ENCODE peak calls at places on chromosome 9, in eight cellular contexts. One of them, this sample, is unnamed.

GRCh38 chr9:95018099-95018927 is 291.8 kb downstream of the AOPEP start:
- DNase-seq in fibroblast of villous mesenchyme: peak
- DNase-seq in HepG2: peak
- DNase-seq in lung: no peak
- DNase-seq in type B pancreatic cell: no peak
- DNase-seq in kidney epithelial cell: peak
- DNase-seq in CD8-positive, alpha-beta T cell: no peak
- DNase-seq in fibroblast of the aortic adventitia: peak
- DNase-seq in this sample: peak

GRCh38 chr9:109426621-109427402 is 71.3 kb downstream of the PTPN3 start:
- DNase-seq in fibroblast of villous mesenchyme: no peak
- DNase-seq in HepG2: no peak
- DNase-seq in lung: no peak
- DNase-seq in type B pancreatic cell: no peak
- DNase-seq in kidney epithelial cell: no peak
- DNase-seq in CD8-positive, alpha-beta T cell: no peak
- DNase-seq in fibroblast of the aortic adventitia: no peak
- DNase-seq in this sample: no peak

GRCh38 chr9:128057724-128058409 is 9.3 kb downstream of the NAIF1 start:
- DNase-seq in fibroblast of villous mesenchyme: no peak
- DNase-seq in HepG2: peak
- DNase-seq in lung: no peak
- DNase-seq in type B pancreatic cell: no peak
- DNase-seq in kidney epithelial cell: no peak
- DNase-seq in CD8-positive, alpha-beta T cell: no peak
- DNase-seq in fibroblast of the aortic adventitia: no peak
- DNase-seq in this sample: no peak

GRCh38 chr9:122346478-122347347 is 24.1 kb upstream of the PTGS1 start:
- DNase-seq in fibroblast of villous mesenchyme: no peak
- DNase-seq in HepG2: peak
- DNase-seq in lung: peak
- DNase-seq in type B pancreatic cell: no peak
- DNase-seq in kidney epithelial cell: no peak
- DNase-seq in CD8-positive, alpha-beta T cell: no peak
- DNase-seq in fibroblast of the aortic adventitia: no peak
- DNase-seq in this sample: no peak

GRCh38 chr9:107177243-107177839 is 105.7 kb upstream of the RAD23B start:
- DNase-seq in fibroblast of villous mesenchyme: no peak
- DNase-seq in HepG2: no peak
- DNase-seq in lung: no peak
- DNase-seq in type B pancreatic cell: no peak
- DNase-seq in kidney epithelial cell: no peak
- DNase-seq in CD8-positive, alpha-beta T cell: no peak
- DNase-seq in fibroblast of the aortic adventitia: no peak
- DNase-seq in this sample: no peak

GRCh38 chr9:96559339-96559943 is 60.2 kb downstream of the CDC14B start:
- DNase-seq in fibroblast of villous mesenchyme: no peak
- DNase-seq in HepG2: peak
- DNase-seq in lung: no peak
- DNase-seq in type B pancreatic cell: no peak
- DNase-seq in kidney epithelial cell: no peak
- DNase-seq in CD8-positive, alpha-beta T cell: no peak
- DNase-seq in fibroblast of the aortic adventitia: no peak
- DNase-seq in this sample: no peak

GRCh38 chr9:123372766-123373446 is 16.9 kb downstream of the CRB2 start:
- DNase-seq in fibroblast of villous mesenchyme: no peak
- DNase-seq in HepG2: no peak
- DNase-seq in lung: no peak
- DNase-seq in type B pancreatic cell: no peak
- DNase-seq in kidney epithelial cell: no peak
- DNase-seq in CD8-positive, alpha-beta T cell: no peak
- DNase-seq in fibroblast of the aortic adventitia: no peak
- DNase-seq in this sample: no peak

GRCh38 chr9:121610638-121610953 is 40.8 kb upstream of the DAB2IP start:
- DNase-seq in fibroblast of villous mesenchyme: no peak
- DNase-seq in HepG2: no peak
- DNase-seq in lung: no peak
- DNase-seq in type B pancreatic cell: no peak
- DNase-seq in kidney epithelial cell: no peak
- DNase-seq in CD8-positive, alpha-beta T cell: no peak
- DNase-seq in fibroblast of the aortic adventitia: no peak
- DNase-seq in this sample: no peak

GRCh38 chr9:20208951-20209350 is 413.3 kb downstream of the MLLT3 start:
- DNase-seq in fibroblast of villous mesenchyme: peak
- DNase-seq in HepG2: no peak
- DNase-seq in lung: no peak
- DNase-seq in type B pancreatic cell: no peak
- DNase-seq in kidney epithelial cell: no peak
- DNase-seq in CD8-positive, alpha-beta T cell: no peak
- DNase-seq in fibroblast of the aortic adventitia: no peak
- DNase-seq in this sample: no peak

GRCh38 chr9:40884072-40884901 is 244.2 kb downstream of the FOXD4L6 start:
- DNase-seq in fibroblast of villous mesenchyme: no peak
- DNase-seq in HepG2: no peak
- DNase-seq in lung: no peak
- DNase-seq in type B pancreatic cell: no peak
- DNase-seq in kidney epithelial cell: no peak
- DNase-seq in CD8-positive, alpha-beta T cell: no peak
- DNase-seq in fibroblast of the aortic adventitia: no peak
- DNase-seq in this sample: no peak

GRCh38 chr9:101778332-101778731 is 39.9 kb upstream of the GRIN3A start:
- DNase-seq in fibroblast of villous mesenchyme: no peak
- DNase-seq in HepG2: no peak
- DNase-seq in lung: no peak
- DNase-seq in type B pancreatic cell: no peak
- DNase-seq in kidney epithelial cell: no peak
- DNase-seq in CD8-positive, alpha-beta T cell: no peak
- DNase-seq in fibroblast of the aortic adventitia: no peak
- DNase-seq in this sample: no peak

GRCh38 chr9:129402931-129403742 is 217.8 kb downstream of the C9orf50 start:
- DNase-seq in fibroblast of villous mesenchyme: no peak
- DNase-seq in HepG2: no peak
- DNase-seq in lung: no peak
- DNase-seq in type B pancreatic cell: no peak
- DNase-seq in kidney epithelial cell: no peak
- DNase-seq in CD8-positive, alpha-beta T cell: no peak
- DNase-seq in fibroblast of the aortic adventitia: no peak
- DNase-seq in this sample: no peak

GRCh38 chr9:94135222-94135621 is 51.0 kb downstream of the PTPDC1 start:
- DNase-seq in fibroblast of villous mesenchyme: peak
- DNase-seq in HepG2: no peak
- DNase-seq in lung: no peak
- DNase-seq in type B pancreatic cell: no peak
- DNase-seq in kidney epithelial cell: no peak
- DNase-seq in CD8-positive, alpha-beta T cell: no peak
- DNase-seq in fibroblast of the aortic adventitia: peak
- DNase-seq in this sample: peak

GRCh38 chr9:63816742-63817621 is 1468.0 kb downstream of the FOXD4L5 start:
- DNase-seq in fibroblast of villous mesenchyme: peak
- DNase-seq in HepG2: peak
- DNase-seq in lung: peak
- DNase-seq in type B pancreatic cell: peak
- DNase-seq in kidney epithelial cell: no peak
- DNase-seq in CD8-positive, alpha-beta T cell: peak
- DNase-seq in fibroblast of the aortic adventitia: peak
- DNase-seq in this sample: peak

GRCh38 chr9:133089271-133089671 is 27.5 kb downstream of the CEL start:
- DNase-seq in fibroblast of villous mesenchyme: no peak
- DNase-seq in HepG2: no peak
- DNase-seq in lung: no peak
- DNase-seq in type B pancreatic cell: no peak
- DNase-seq in kidney epithelial cell: no peak
- DNase-seq in CD8-positive, alpha-beta T cell: no peak
- DNase-seq in fibroblast of the aortic adventitia: no peak
- DNase-seq in this sample: no peak

GRCh38 chr9:113913426-113914195 is 37.5 kb downstream of the ZNF618 start:
- DNase-seq in fibroblast of villous mesenchyme: no peak
- DNase-seq in HepG2: no peak
- DNase-seq in lung: no peak
- DNase-seq in type B pancreatic cell: no peak
- DNase-seq in kidney epithelial cell: no peak
- DNase-seq in CD8-positive, alpha-beta T cell: no peak
- DNase-seq in fibroblast of the aortic adventitia: peak
- DNase-seq in this sample: no peak

GRCh38 chr9:700365-701282 is 140.9 kb upstream of the DMRT1 start:
- DNase-seq in fibroblast of villous mesenchyme: peak
- DNase-seq in HepG2: no peak
- DNase-seq in lung: no peak
- DNase-seq in type B pancreatic cell: no peak
- DNase-seq in kidney epithelial cell: no peak
- DNase-seq in CD8-positive, alpha-beta T cell: no peak
- DNase-seq in fibroblast of the aortic adventitia: no peak
- DNase-seq in this sample: no peak

GRCh38 chr9:114028646-114029045 is 49.5 kb downstream of the AMBP start:
- DNase-seq in fibroblast of villous mesenchyme: no peak
- DNase-seq in HepG2: no peak
- DNase-seq in lung: peak
- DNase-seq in type B pancreatic cell: peak
- DNase-seq in kidney epithelial cell: no peak
- DNase-seq in CD8-positive, alpha-beta T cell: no peak
- DNase-seq in fibroblast of the aortic adventitia: no peak
- DNase-seq in this sample: no peak

GRCh38 chr9:99433555-99433954 is 211.5 kb downstream of the SEC61B start:
- DNase-seq in fibroblast of villous mesenchyme: peak
- DNase-seq in HepG2: peak
- DNase-seq in lung: peak
- DNase-seq in type B pancreatic cell: no peak
- DNase-seq in kidney epithelial cell: peak
- DNase-seq in CD8-positive, alpha-beta T cell: peak
- DNase-seq in fibroblast of the aortic adventitia: peak
- DNase-seq in this sample: peak

GRCh38 chr9:111952559-111952958 is 55.9 kb downstream of the UGCG start:
- DNase-seq in fibroblast of villous mesenchyme: peak
- DNase-seq in HepG2: no peak
- DNase-seq in lung: no peak
- DNase-seq in type B pancreatic cell: no peak
- DNase-seq in kidney epithelial cell: peak
- DNase-seq in CD8-positive, alpha-beta T cell: no peak
- DNase-seq in fibroblast of the aortic adventitia: peak
- DNase-seq in this sample: peak

GRCh38 chr9:122366074-122366672 is 4.7 kb upstream of the PTGS1 start:
- DNase-seq in fibroblast of villous mesenchyme: peak
- DNase-seq in HepG2: no peak
- DNase-seq in lung: no peak
- DNase-seq in type B pancreatic cell: no peak
- DNase-seq in kidney epithelial cell: no peak
- DNase-seq in CD8-positive, alpha-beta T cell: no peak
- DNase-seq in fibroblast of the aortic adventitia: peak
- DNase-seq in this sample: peak

GRCh38 chr9:125906893-125907292 is 159.7 kb downstream of the PBX3 start:
- DNase-seq in fibroblast of villous mesenchyme: no peak
- DNase-seq in HepG2: no peak
- DNase-seq in lung: no peak
- DNase-seq in type B pancreatic cell: no peak
- DNase-seq in kidney epithelial cell: no peak
- DNase-seq in CD8-positive, alpha-beta T cell: no peak
- DNase-seq in fibroblast of the aortic adventitia: peak
- DNase-seq in this sample: no peak

GRCh38 chr9:75642522-75642921 is 248.0 kb upstream of the PCSK5 start:
- DNase-seq in fibroblast of villous mesenchyme: no peak
- DNase-seq in HepG2: no peak
- DNase-seq in lung: no peak
- DNase-seq in type B pancreatic cell: no peak
- DNase-seq in kidney epithelial cell: no peak
- DNase-seq in CD8-positive, alpha-beta T cell: no peak
- DNase-seq in fibroblast of the aortic adventitia: no peak
- DNase-seq in this sample: no peak
- TF ChIP-seq CTCF in fibroblast of villous mesenchyme: no peak
- TF ChIP-seq CTCF in HepG2: no peak
- TF ChIP-seq CTCF in lung: no peak
- TF ChIP-seq CTCF in type B pancreatic cell: no peak
- TF ChIP-seq CTCF in kidney epithelial cell: no peak
- TF ChIP-seq CTCF in CD8-positive, alpha-beta T cell: no peak
- TF ChIP-seq CTCF in fibroblast of the aortic adventitia: no peak
- TF ChIP-seq CTCF in this sample: no peak

DNA sequence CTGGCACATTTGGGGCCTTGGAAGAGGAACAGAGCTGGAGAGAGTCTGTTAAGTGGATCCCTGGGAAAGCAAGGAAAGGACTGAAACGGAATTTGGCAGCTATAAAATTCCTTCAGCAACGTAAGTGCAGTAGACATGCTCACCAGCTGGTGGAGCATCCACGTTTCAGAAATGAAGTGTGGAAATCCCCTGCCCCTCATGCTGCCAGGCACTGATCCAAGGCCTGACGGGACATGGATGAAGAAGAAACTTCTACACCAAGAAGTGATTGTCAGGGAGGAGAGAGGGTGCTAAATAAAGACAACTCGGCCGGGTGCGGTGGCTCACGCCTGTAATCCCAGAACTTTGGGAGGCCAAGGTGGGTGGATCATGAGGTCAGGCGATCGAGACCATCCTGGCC is 209.3 kb downstream of the ROR2 start:
- DNase-seq in fibroblast of villous mesenchyme: peak
- DNase-seq in HepG2: no peak
- DNase-seq in lung: no peak
- DNase-seq in type B pancreatic cell: peak
- DNase-seq in kidney epithelial cell: no peak
- DNase-seq in CD8-positive, alpha-beta T cell: no peak
- DNase-seq in fibroblast of the aortic adventitia: peak
- DNase-seq in this sample: no peak
- TF ChIP-seq CTCF in fibroblast of villous mesenchyme: peak
- TF ChIP-seq CTCF in HepG2: no peak
- TF ChIP-seq CTCF in lung: no peak
- TF ChIP-seq CTCF in type B pancreatic cell: peak
- TF ChIP-seq CTCF in kidney epithelial cell: no peak
- TF ChIP-seq CTCF in CD8-positive, alpha-beta T cell: no peak
- TF ChIP-seq CTCF in fibroblast of the aortic adventitia: peak
- TF ChIP-seq CTCF in this sample: no peak

GRCh38 chr9:1941989-1942388 is 73.2 kb upstream of the SMARCA2 start:
- DNase-seq in fibroblast of villous mesenchyme: peak
- DNase-seq in HepG2: no peak
- DNase-seq in lung: no peak
- DNase-seq in type B pancreatic cell: no peak
- DNase-seq in kidney epithelial cell: no peak
- DNase-seq in CD8-positive, alpha-beta T cell: no peak
- DNase-seq in fibroblast of the aortic adventitia: peak
- DNase-seq in this sample: no peak
- TF ChIP-seq CTCF in fibroblast of villous mesenchyme: peak
- TF ChIP-seq CTCF in HepG2: no peak
- TF ChIP-seq CTCF in lung: no peak
- TF ChIP-seq CTCF in type B pancreatic cell: peak
- TF ChIP-seq CTCF in kidney epithelial cell: peak
- TF ChIP-seq CTCF in CD8-positive, alpha-beta T cell: no peak
- TF ChIP-seq CTCF in fibroblast of the aortic adventitia: peak
- TF ChIP-seq CTCF in this sample: no peak

GRCh38 chr9:38718148-38718547 is 1.8 kb downstream of the FAM240B start:
- DNase-seq in fibroblast of villous mesenchyme: no peak
- DNase-seq in HepG2: no peak
- DNase-seq in lung: no peak
- DNase-seq in type B pancreatic cell: no peak
- DNase-seq in kidney epithelial cell: no peak
- DNase-seq in CD8-positive, alpha-beta T cell: no peak
- DNase-seq in fibroblast of the aortic adventitia: no peak
- DNase-seq in this sample: no peak

GRCh38 chr9:38713426-38713825 is 6.5 kb downstream of the FAM240B start:
- DNase-seq in fibroblast of villous mesenchyme: peak
- DNase-seq in HepG2: no peak
- DNase-seq in lung: no peak
- DNase-seq in type B pancreatic cell: no peak
- DNase-seq in kidney epithelial cell: peak
- DNase-seq in CD8-positive, alpha-beta T cell: no peak
- DNase-seq in fibroblast of the aortic adventitia: peak
- DNase-seq in this sample: no peak

GRCh38 chr9:38720083-38720755 is at the start of gene FAM240B:
- DNase-seq in fibroblast of villous mesenchyme: no peak
- DNase-seq in HepG2: no peak
- DNase-seq in lung: no peak
- DNase-seq in type B pancreatic cell: no peak
- DNase-seq in kidney epithelial cell: peak
- DNase-seq in CD8-positive, alpha-beta T cell: no peak
- DNase-seq in fibroblast of the aortic adventitia: no peak
- DNase-seq in this sample: no peak

GRCh38 chr9:38715684-38716083 is 4.2 kb downstream of the FAM240B start:
- DNase-seq in fibroblast of villous mesenchyme: no peak
- DNase-seq in HepG2: no peak
- DNase-seq in lung: no peak
- DNase-seq in type B pancreatic cell: no peak
- DNase-seq in kidney epithelial cell: no peak
- DNase-seq in CD8-positive, alpha-beta T cell: no peak
- DNase-seq in fibroblast of the aortic adventitia: no peak
- DNase-seq in this sample: no peak
- TF ChIP-seq CTCF in fibroblast of villous mesenchyme: no peak
- TF ChIP-seq CTCF in HepG2: no peak
- TF ChIP-seq CTCF in lung: no peak
- TF ChIP-seq CTCF in type B pancreatic cell: no peak
- TF ChIP-seq CTCF in kidney epithelial cell: no peak
- TF ChIP-seq CTCF in CD8-positive, alpha-beta T cell: no peak
- TF ChIP-seq CTCF in fibroblast of the aortic adventitia: no peak
- TF ChIP-seq CTCF in this sample: no peak